ENCODE peak calls at places on chromosomes 2 and 18, in six cellular contexts. B is HFFc6, M is kidney, G is gastrocnemius medialis, L is cardiac fibroblast, C is NT2/D1. P is an unnamed sample.
A peak's percentile ranks its signal among the peaks of the same experiment; 100 is the strongest.

GRCh38 chr2:227799202-227799601 is 14.4 kb upstream of the CCL20 start:
- DNase-seq in M (no peak), B (no peak), C (no peak), G (no peak), L (no peak), P (no peak)

GRCh38 chr18:47898696-47899095 is 31.8 kb downstream of the SMAD2 start:
- DNase-seq in G (no peak), M (no peak), B (no peak), L (peak; percentile 32), C (no peak), P (no peak)

GRCh38 chr2:241560883-241561474 is 2.4 kb downstream of the BOK start:
- DNase-seq in G (no peak), M (peak; percentile 82), L (peak; percentile 53), B (no peak), C (no peak), P (no peak)

GRCh38 chr2:74008761-74009395 is 24.2 kb downstream of the TET3 start:
- DNase-seq in G (no peak), B (no peak), C (no peak), M (no peak), L (peak; percentile 22), P (peak; percentile 41)

GRCh38 chr2:232103140-232103737 is 141.7 kb downstream of the DIS3L2 start:
- DNase-seq in C (no peak), L (peak; percentile 79), M (no peak), B (no peak), G (no peak), P (no peak)

GRCh38 chr2:168277276-168277675 is 29.9 kb upstream of the STK39 start:
- DNase-seq in M (no peak), L (no peak), C (no peak), B (no peak), G (no peak), P (no peak)

GRCh38 chr2:187875836-187876235 is 321.6 kb upstream of the TFPI start:
- DNase-seq in M (no peak), L (no peak), C (no peak), B (no peak), G (no peak), P (no peak)

GRCh38 chr2:237140689-237141285 is 55.1 kb downstream of the COPS8 start:
- DNase-seq in L (no peak), B (no peak), C (no peak), M (no peak), G (no peak), P (peak; percentile 88)

GRCh38 chr18:13579874-13580273 is 146.5 kb downstream of the FAM210A start:
- DNase-seq in L (no peak), M (no peak), G (no peak), C (no peak), B (no peak), P (no peak)